ENCODE peak calls at places on chromosomes 5 and 9, in four cellular contexts. One of them, this sample, is unnamed. For H3K9me3, the result is how much of the 10 kb centered on the place peaks cover.

GRCh38 chr5:60945760-60946253 is 802 bp downstream of the NDUFAF2 start:
- DNase-seq in neural progenitor cell: peak
- DNase-seq in fibroblast of lung: peak
- DNase-seq in H9: no peak
- DNase-seq in this sample: peak

GRCh38 chr9:23326597-23326996 is 499.4 kb downstream of the ELAVL2 start:
- DNase-seq in neural progenitor cell: no peak
- DNase-seq in fibroblast of lung: no peak
- DNase-seq in H9: no peak
- DNase-seq in this sample: no peak

GRCh38 chr5:91212336-91213092 is 170.6 kb downstream of the ARRDC3 start:
- DNase-seq in neural progenitor cell: no peak
- DNase-seq in fibroblast of lung: peak
- DNase-seq in H9: no peak
- DNase-seq in this sample: no peak

GRCh38 chr9:97468658-97469448 is 32.6 kb upstream of the TMOD1 start:
- DNase-seq in neural progenitor cell: peak
- DNase-seq in fibroblast of lung: peak
- DNase-seq in H9: peak
- DNase-seq in this sample: peak

GRCh38 chr5:129382921-129383672 is 77.0 kb upstream of the ADAMTS19 start:
- DNase-seq in neural progenitor cell: no peak
- DNase-seq in fibroblast of lung: peak
- DNase-seq in H9: no peak
- DNase-seq in this sample: no peak

GRCh38 chr9:6512085-6512657 is 99.2 kb downstream of the UHRF2 start:
- DNase-seq in neural progenitor cell: no peak
- DNase-seq in fibroblast of lung: no peak
- DNase-seq in H9: no peak
- DNase-seq in this sample: no peak

GRCh38 chr5:149550267-149550582 is 1.0 kb downstream of the CSNK1A1 start:
- DNase-seq in neural progenitor cell: no peak
- DNase-seq in fibroblast of lung: peak
- DNase-seq in H9: no peak
- DNase-seq in this sample: peak

GRCh38 chr5:176737001-176737745 is 73.2 kb upstream of the UNC5A start:
- DNase-seq in neural progenitor cell: no peak
- DNase-seq in fibroblast of lung: no peak
- DNase-seq in H9: peak
- DNase-seq in this sample: no peak

GRCh38 chr9:37575921-37576721 is at the start of gene FBXO10:
- DNase-seq in neural progenitor cell: peak
- DNase-seq in fibroblast of lung: peak
- DNase-seq in H9: peak
- DNase-seq in this sample: peak

GRCh38 chr5:107203231-107203630 is 467.5 kb downstream of the EFNA5 start:
- DNase-seq in neural progenitor cell: no peak
- DNase-seq in fibroblast of lung: peak
- DNase-seq in H9: no peak
- DNase-seq in this sample: no peak

GRCh38 chr9:87237337-87237736 is 260.3 kb upstream of the DAPK1 start:
- DNase-seq in neural progenitor cell: no peak
- DNase-seq in fibroblast of lung: no peak
- DNase-seq in H9: no peak
- DNase-seq in this sample: no peak

GRCh38 chr9:135959814-135960213 is 1.4 kb downstream of the UBAC1 start:
- DNase-seq in neural progenitor cell: no peak
- DNase-seq in fibroblast of lung: no peak
- DNase-seq in H9: no peak
- DNase-seq in this sample: no peak

GRCh38 chr9:5920860-5921328 is 30.2 kb downstream of the MLANA start:
- DNase-seq in neural progenitor cell: no peak
- DNase-seq in fibroblast of lung: no peak
- DNase-seq in H9: no peak
- DNase-seq in this sample: no peak

GRCh38 chr5:36177715-36178556 is 26.0 kb downstream of the SKP2 start:
- DNase-seq in neural progenitor cell: peak
- DNase-seq in fibroblast of lung: peak
- DNase-seq in H9: no peak
- DNase-seq in this sample: peak

GRCh38 chr9:138024131-138024530 is 146.5 kb downstream of the CACNA1B start:
- DNase-seq in neural progenitor cell: no peak
- DNase-seq in fibroblast of lung: no peak
- DNase-seq in H9: no peak
- DNase-seq in this sample: no peak
- H3K9ac ChIP-seq in neural progenitor cell: no peak
- H3K9ac ChIP-seq in fibroblast of lung: no peak
- H3K9ac ChIP-seq in H9: no peak
- H3K9ac ChIP-seq in this sample: no peak

DNA sequence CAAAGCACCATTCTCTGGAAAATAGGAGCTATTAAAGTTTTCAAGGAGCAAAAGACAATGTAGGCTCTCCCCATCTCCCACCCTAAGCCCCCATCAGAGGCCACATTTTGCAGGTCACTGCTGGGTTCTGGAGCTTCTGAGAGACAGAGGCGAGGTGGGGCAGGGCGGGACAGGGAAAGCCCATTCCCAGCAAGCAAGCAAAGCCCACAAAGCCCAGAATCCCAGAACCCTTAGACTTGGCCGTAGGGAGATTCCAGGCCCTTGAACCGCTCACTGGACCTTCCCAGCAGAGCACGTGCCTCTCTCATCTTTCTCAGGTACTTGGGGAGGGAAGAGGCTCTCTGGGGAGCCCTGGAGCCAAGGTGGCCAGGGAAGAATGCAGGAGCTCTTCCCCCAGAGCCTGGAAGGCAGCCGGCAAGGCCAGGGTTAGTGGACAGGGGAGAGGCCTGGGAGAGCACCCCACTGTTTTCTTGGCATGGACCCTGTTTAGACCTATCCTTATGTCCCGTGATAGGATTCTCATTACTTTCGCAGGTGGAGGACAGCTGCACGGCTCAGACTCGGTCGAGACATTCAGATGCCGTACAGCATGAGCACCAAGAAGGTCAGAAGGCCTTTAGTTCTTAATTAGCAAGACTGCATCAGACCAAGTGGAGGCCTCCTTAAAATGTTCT is 52.4 kb downstream of the ZNF354C start:
- DNase-seq in neural progenitor cell: no peak
- DNase-seq in fibroblast of lung: no peak
- DNase-seq in H9: no peak
- DNase-seq in this sample: no peak
- H3K9me3 ChIP-seq in neural progenitor cell: under half
- H3K9me3 ChIP-seq in fibroblast of lung: under half
- H3K9me3 ChIP-seq in H9: under half
- H3K9me3 ChIP-seq in this sample: under half

DNA sequence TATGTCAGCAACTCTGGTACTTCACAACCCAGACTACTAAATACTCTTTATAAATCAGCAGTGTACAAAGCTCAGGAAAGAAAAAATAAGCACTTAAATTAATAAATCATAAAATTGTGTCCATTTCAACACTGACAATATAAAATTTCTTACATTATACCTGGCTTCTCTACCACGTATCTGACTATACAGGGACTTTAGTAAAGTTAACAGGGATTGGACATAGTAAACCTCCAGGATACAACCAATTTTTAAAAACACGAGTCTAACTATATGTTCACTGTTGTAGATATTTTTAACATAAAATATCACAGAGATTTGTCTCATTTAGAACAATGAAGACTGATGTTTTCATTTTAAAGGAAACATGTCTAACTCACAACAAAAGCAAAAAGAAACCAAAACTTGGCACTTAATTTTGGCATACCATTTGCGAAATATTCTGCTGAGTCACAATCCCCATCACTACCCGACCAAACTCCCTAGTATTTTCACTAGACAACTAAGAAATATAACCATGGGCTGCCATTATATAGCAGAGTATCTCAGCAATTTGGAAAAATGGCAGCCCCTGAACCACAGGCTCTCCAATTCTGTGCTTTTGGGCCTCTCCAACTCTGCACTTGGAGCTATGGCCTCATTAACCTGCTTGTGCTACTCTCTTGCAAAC is 14.4 kb downstream of the FAM169A start:
- DNase-seq in neural progenitor cell: no peak
- DNase-seq in fibroblast of lung: peak
- DNase-seq in H9: no peak
- DNase-seq in this sample: no peak
- H3K9ac ChIP-seq in neural progenitor cell: no peak
- H3K9ac ChIP-seq in fibroblast of lung: no peak
- H3K9ac ChIP-seq in H9: no peak
- H3K9ac ChIP-seq in this sample: no peak

DNA sequence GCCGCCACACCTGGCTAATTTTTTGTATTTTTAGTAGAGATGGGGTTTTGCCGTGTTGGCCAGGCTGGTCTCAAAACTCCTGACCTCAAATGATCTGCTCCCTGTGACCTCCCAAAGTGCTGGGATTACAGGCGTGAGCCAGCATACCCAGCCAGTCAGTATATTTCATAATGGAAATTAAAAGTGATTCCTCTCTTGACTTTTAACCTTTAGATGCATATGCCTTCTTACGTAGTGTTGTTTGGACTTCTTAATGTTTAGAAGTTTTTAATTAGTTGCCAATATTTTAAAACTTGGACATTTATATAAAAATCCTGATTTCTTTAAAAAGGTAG is 22.4 kb downstream of the DENND4C start:
- DNase-seq in neural progenitor cell: no peak
- DNase-seq in fibroblast of lung: no peak
- DNase-seq in H9: no peak
- DNase-seq in this sample: no peak
- H3K9me3 ChIP-seq in neural progenitor cell: under half
- H3K9me3 ChIP-seq in fibroblast of lung: under half
- H3K9me3 ChIP-seq in H9: under half
- H3K9me3 ChIP-seq in this sample: under half

GRCh38 chr5:54756301-54756700 is 229.1 kb downstream of the ESM1 start:
- DNase-seq in neural progenitor cell: no peak
- DNase-seq in fibroblast of lung: no peak
- DNase-seq in H9: no peak
- DNase-seq in this sample: no peak

GRCh38 chr5:54753753-54754152 is 231.6 kb downstream of the ESM1 start:
- DNase-seq in neural progenitor cell: no peak
- DNase-seq in fibroblast of lung: no peak
- DNase-seq in H9: no peak
- DNase-seq in this sample: no peak

GRCh38 chr5:54754878-54755277 is 230.5 kb downstream of the ESM1 start:
- DNase-seq in neural progenitor cell: no peak
- DNase-seq in fibroblast of lung: no peak
- DNase-seq in H9: no peak
- DNase-seq in this sample: no peak

GRCh38 chr5:54753034-54753433 is 232.4 kb downstream of the ESM1 start:
- DNase-seq in neural progenitor cell: no peak
- DNase-seq in fibroblast of lung: peak
- DNase-seq in H9: no peak
- DNase-seq in this sample: no peak

GRCh38 chr5:54754420-54754819 is 231.0 kb downstream of the ESM1 start:
- DNase-seq in neural progenitor cell: no peak
- DNase-seq in fibroblast of lung: peak
- DNase-seq in H9: no peak
- DNase-seq in this sample: no peak
- H3K9ac ChIP-seq in neural progenitor cell: no peak
- H3K9ac ChIP-seq in fibroblast of lung: no peak
- H3K9ac ChIP-seq in H9: no peak
- H3K9ac ChIP-seq in this sample: no peak

GRCh38 chr9:137948642-137949041 is 71.1 kb downstream of the CACNA1B start:
- DNase-seq in neural progenitor cell: no peak
- DNase-seq in fibroblast of lung: no peak
- DNase-seq in H9: no peak
- DNase-seq in this sample: no peak
- H3K9me3 ChIP-seq in neural progenitor cell: under half
- H3K9me3 ChIP-seq in fibroblast of lung: under half
- H3K9me3 ChIP-seq in H9: under half
- H3K9me3 ChIP-seq in this sample: under half